ENCODE peak calls at places on chromosomes 6 and 20, in six cellular contexts. E, V, X, H, I and J are unnamed samples.

GRCh38 chr6:157770946-157771345 is 52.1 kb upstream of the SNX9 start:
- DNase-seq in E (no peak), V (no peak), X (no peak), I (no peak), H (no peak), J (no peak)

GRCh38 chr6:51569594-51569993 is 517.8 kb downstream of the PKHD1 start:
- DNase-seq in V (no peak), E (peak; percentile 45), H (no peak), X (no peak), I (no peak), J (no peak)

GRCh38 chr6:13159295-13159694 is 169.0 kb downstream of the TBC1D7 start:
- DNase-seq in V (peak; percentile 15), X (no peak), E (no peak), I (no peak), H (no peak), J (no peak)

GRCh38 chr6:128632131-128632530 is 111.7 kb upstream of the PTPRK start:
- DNase-seq in X (no peak), H (no peak), V (peak; percentile 30), I (no peak), E (no peak), J (no peak)

GRCh38 chr6:408599-409102 is 17.1 kb downstream of the IRF4 start:
- DNase-seq in V (peak; percentile 52), X (peak; percentile 61), I (no peak), H (peak; percentile 82), E (peak; percentile 76), J (peak; percentile 74)

GRCh38 chr6:53107091-53107490 is 41.5 kb downstream of the GCM1 start:
- DNase-seq in X (no peak), V (peak; percentile 15), I (no peak), E (no peak), H (no peak), J (no peak)

GRCh38 chr6:55874309-55874708 is 1.1 kb downstream of the BMP5 start:
- DNase-seq in V (no peak), E (no peak), H (no peak), I (no peak), X (no peak), J (no peak)

GRCh38 chr6:22809380-22809779 is 240.0 kb downstream of the HDGFL1 start:
- DNase-seq in X (no peak), V (no peak), I (no peak), H (no peak), E (peak; percentile 46), J (no peak)

GRCh38 chr6:156828280-156828703 is 51.1 kb downstream of the ARID1B start:
- DNase-seq in X (peak; percentile 55), V (peak; percentile 67), H (no peak), E (no peak), I (no peak), J (no peak)

GRCh38 chr20:675453-676314 is at the start of gene SCRT2:
- DNase-seq in X (peak; percentile 84), I (peak; percentile 86), H (peak; percentile 81), E (peak; percentile 84), V (peak; percentile 83), J (peak; percentile 66)

GRCh38 chr20:59221049-59221748 is 57.6 kb downstream of the ZNF831 start:
- DNase-seq in I (peak; percentile 37), H (no peak), V (peak; percentile 12), E (peak; percentile 53), X (no peak), J (no peak)

GRCh38 chr20:23143098-23143497 is 57.0 kb upstream of the CD93 start:
- DNase-seq in I (no peak), X (peak; percentile 68), H (peak; percentile 65), V (peak; percentile 76), E (no peak), J (peak; percentile 91)

GRCh38 chr6:63058601-63059000 is 152.7 kb upstream of the FKBP1C start:
- DNase-seq in V (no peak), E (peak; percentile 57), H (no peak), X (no peak), I (no peak), J (no peak)

GRCh38 chr6:119012521-119012920 is 65.9 kb downstream of the FAM184A start:
- DNase-seq in H (no peak), E (no peak), I (no peak), X (no peak), V (no peak), J (no peak)

GRCh38 chr6:15770347-15771143 is 107.7 kb upstream of the DTNBP1 start:
- DNase-seq in X (no peak), I (no peak), V (peak; percentile 44), E (no peak), H (no peak), J (no peak)

GRCh38 chr6:164085086-164085485 is 670.6 kb downstream of the QKI start:
- DNase-seq in I (no peak), X (peak; percentile 37), H (no peak), E (no peak), V (no peak), J (no peak)

GRCh38 chr6:1605822-1606532 is 3.7 kb upstream of the FOXC1 start:
- DNase-seq in E (peak; percentile 43), V (no peak), X (no peak), I (no peak), H (no peak), J (no peak)

GRCh38 chr6:1607236-1607556 is 2.5 kb upstream of the FOXC1 start:
- DNase-seq in X (no peak), V (no peak), E (no peak), H (no peak), I (no peak), J (no peak)

GRCh38 chr6:1607557-1608221 is 2.0 kb upstream of the FOXC1 start:
- DNase-seq in I (no peak), X (no peak), H (no peak), V (no peak), E (peak; percentile 94), J (no peak)

GRCh38 chr6:1604991-1605821 is 4.5 kb upstream of the FOXC1 start:
- DNase-seq in V (no peak), I (no peak), E (peak; percentile 58), X (no peak), H (no peak), J (no peak)

DNA sequence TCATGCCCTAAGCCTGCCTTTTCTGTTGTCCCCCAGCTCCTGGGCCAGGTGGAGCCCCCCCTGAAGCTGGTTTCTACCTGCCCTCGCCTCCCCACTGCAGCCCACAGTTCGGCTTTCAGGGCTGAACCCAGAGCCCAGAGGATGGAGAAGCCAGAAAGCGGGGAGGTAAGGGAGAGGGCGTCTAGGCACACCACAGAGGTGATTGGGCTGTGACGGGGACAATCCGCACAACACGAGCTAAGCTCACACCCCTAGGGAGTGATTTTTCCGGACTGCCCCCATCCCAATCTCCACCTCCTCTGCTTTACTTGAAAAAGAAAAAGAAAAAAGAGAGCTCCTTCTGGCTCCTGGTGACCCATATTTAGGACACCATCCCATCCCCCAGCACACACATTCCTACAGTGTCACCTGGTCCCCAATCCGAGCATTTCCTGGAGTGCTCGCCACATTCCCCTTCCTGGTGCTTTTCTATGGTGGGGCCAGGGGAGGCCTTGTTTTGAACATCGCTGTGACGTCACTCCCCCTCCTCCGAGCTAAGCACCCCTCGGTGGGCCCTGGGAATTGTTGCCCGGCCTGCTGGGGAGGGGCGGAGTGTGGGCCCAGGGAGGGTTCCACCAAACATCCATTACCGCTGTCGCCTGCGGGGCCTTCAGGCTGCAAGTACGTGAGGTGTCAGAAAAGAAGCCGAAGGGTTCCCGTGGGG is 3.0 kb upstream of the FOXC1 start:
- DNase-seq in H (no peak), E (peak; percentile 92), I (no peak), V (no peak), X (no peak), J (no peak)
- H3K4me1 ChIP-seq in H (peaks cover 49% of the 10 kb centered on the region), E (peaks cover 26% of the 10 kb centered on the region), I (peaks cover 56% of the 10 kb centered on the region), V (peaks cover 8% of the 10 kb centered on the region), X (peaks cover 15% of the 10 kb centered on the region), J (peaks cover 24% of the 10 kb centered on the region)

GRCh38 chr20:8019178-8019997 is at the start of gene TMX4:
- DNase-seq in I (peak; percentile 99), X (peak; percentile 99), V (peak; percentile 99), E (peak; percentile 96), H (peak; percentile 100), J (peak; percentile 99)

GRCh38 chr20:8019998-8020247 is 362 bp upstream of the TMX4 start:
- DNase-seq in X (no peak), H (no peak), V (no peak), E (no peak), I (no peak), J (no peak)

GRCh38 chr20:8020314-8021079 is 936 bp upstream of the TMX4 start:
- DNase-seq in H (no peak), X (no peak), V (peak; percentile 20), I (no peak), E (no peak), J (no peak)

GRCh38 chr20:8021541-8022269 is 2.1 kb upstream of the TMX4 start:
- DNase-seq in V (peak; percentile 13), H (no peak), X (no peak), E (no peak), I (peak; percentile 18), J (no peak)

DNA sequence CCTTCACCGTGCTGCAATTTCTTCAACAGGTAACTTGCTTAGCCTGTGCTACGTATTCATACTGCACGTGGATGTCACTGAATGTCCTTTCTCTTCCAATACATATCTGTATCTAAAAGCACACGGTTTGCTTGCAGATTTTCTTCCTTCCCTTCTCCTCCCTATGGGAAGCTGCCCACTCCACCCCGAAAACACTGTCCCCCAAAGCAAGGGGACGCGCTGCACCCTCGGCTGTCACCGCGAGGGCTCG is 708 bp downstream of the TMX4 start:
- DNase-seq in I (no peak), E (no peak), V (peak; percentile 49), X (no peak), H (no peak), J (no peak)
- TF ChIP-seq CTCF in I (no peak), E (no peak), V (no peak), X (no peak), H (no peak), J (no peak)

DNA sequence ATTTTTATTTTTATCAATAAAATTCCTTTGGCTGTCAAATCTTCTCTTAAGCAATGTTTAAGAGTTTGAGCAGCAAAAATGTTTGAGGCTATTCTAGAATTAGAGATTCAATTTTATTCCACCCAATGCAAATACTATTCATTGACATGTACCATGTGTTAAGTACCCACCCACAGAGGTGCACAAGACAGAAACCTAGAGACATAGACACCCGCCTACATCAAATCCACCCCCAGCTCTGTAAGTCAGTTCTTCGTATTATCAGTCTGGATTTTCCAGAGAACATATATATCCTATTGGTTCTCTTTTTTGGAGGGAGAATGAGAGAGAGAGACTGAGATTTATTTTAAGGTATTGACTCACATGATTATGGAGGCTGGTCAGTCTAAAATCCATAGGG is 463.7 kb downstream of the EPM2A start:
- DNase-seq in E (no peak), I (no peak), H (no peak), V (no peak), X (no peak), J (no peak)
- H3K27me3 ChIP-seq in E (no peaks in the 10 kb centered on the region), I (no peaks in the 10 kb centered on the region), H (no peaks in the 10 kb centered on the region), V (no peaks in the 10 kb centered on the region), X (no peaks in the 10 kb centered on the region), J (no peaks in the 10 kb centered on the region)

GRCh38 chr6:6003334-6004146 is 3.2 kb downstream of the NRN1 start:
- DNase-seq in E (peak; percentile 76), X (no peak), V (no peak), I (no peak), H (peak; percentile 63), J (no peak)

GRCh38 chr6:6002005-6002808 is 4.5 kb downstream of the NRN1 start:
- DNase-seq in H (no peak), X (no peak), E (peak; percentile 77), I (no peak), V (no peak), J (no peak)

GRCh38 chr6:6002809-6003333 is 3.9 kb downstream of the NRN1 start:
- DNase-seq in I (no peak), X (no peak), E (no peak), V (no peak), H (no peak), J (no peak)

GRCh38 chr6:6005467-6006427 is 978 bp downstream of the NRN1 start:
- DNase-seq in E (peak; percentile 54), V (no peak), I (no peak), H (no peak), X (no peak), J (no peak)

GRCh38 chr6:6004147-6004995 is 2.4 kb downstream of the NRN1 start:
- DNase-seq in I (no peak), E (peak; percentile 54), V (no peak), X (no peak), H (no peak), J (no peak)
- H3K4me1 ChIP-seq in I (peaks cover 77% of the 10 kb centered on the region), E (peaks cover 73% of the 10 kb centered on the region), V (peaks cover 17% of the 10 kb centered on the region), X (peaks cover 26% of the 10 kb centered on the region), H (peaks cover 47% of the 10 kb centered on the region), J (peaks cover 66% of the 10 kb centered on the region)